ENCODE peak calls at places on chromosome 5, in five cellular contexts. P is adrenal gland, Y is AG04449, N is IMR-90, Z is right lobe of liver. V is an unnamed sample.

GRCh38 chr5:137192293-137192743 is 306.8 kb downstream of the SPOCK1 start:
- DNase-seq in N (peak; percentile 73), Y (no peak), Z (no peak), P (peak; percentile 71), V (no peak)

GRCh38 chr5:175457466-175457865 is 13.5 kb upstream of the DRD1 start:
- DNase-seq in Y (no peak), P (no peak), N (no peak), Z (no peak), V (no peak)

GRCh38 chr5:73376618-73377170 is 71.9 kb downstream of the FOXD1 start:
- DNase-seq in N (peak; percentile 83), Z (no peak), P (no peak), Y (no peak), V (peak; percentile 68)

GRCh38 chr5:71882826-71883744 is 164.0 kb downstream of the CARTPT start:
- DNase-seq in P (peak; percentile 56), Z (no peak), N (peak; percentile 28), Y (no peak), V (no peak)

GRCh38 chr5:110027527-110028322 is 338.0 kb downstream of the MAN2A1 start:
- DNase-seq in N (no peak), P (no peak), Z (no peak), Y (no peak), V (peak; percentile 51)

GRCh38 chr5:362189-362588 is 40.7 kb downstream of the AHRR start:
- DNase-seq in N (no peak), P (peak; percentile 10), Y (no peak), Z (no peak), V (no peak)

GRCh38 chr5:59264013-59264412 is 629.5 kb downstream of the PDE4D start:
- DNase-seq in N (no peak), P (no peak), Y (no peak), Z (no peak), V (no peak)

GRCh38 chr5:119417891-119418781 is 34.2 kb upstream of the HSD17B4 start:
- DNase-seq in Y (peak; percentile 85), Z (no peak), N (peak; percentile 76), P (no peak), V (peak; percentile 83)

GRCh38 chr5:132840896-132841818 is 10.7 kb upstream of the SHROOM1 start:
- DNase-seq in N (peak; percentile 34), P (no peak), Y (no peak), Z (no peak), V (peak; percentile 35)

GRCh38 chr5:162067651-162068411 is at the start of gene GABRG2:
- DNase-seq in N (no peak), P (no peak), Y (no peak), Z (no peak), V (no peak)

GRCh38 chr5:173341911-173342535 is 13.8 kb upstream of the STC2 start:
- DNase-seq in N (no peak), Y (no peak), Z (no peak), P (no peak), V (no peak)

GRCh38 chr5:32272746-32273145 is 40.0 kb downstream of the MTMR12 start:
- DNase-seq in N (no peak), Z (no peak), P (peak; percentile 17), Y (no peak), V (no peak)

GRCh38 chr5:141182248-141182647 is at the start of gene PCDHB16:
- DNase-seq in Z (no peak), Y (no peak), N (peak; percentile 32), P (peak; percentile 66), V (peak; percentile 4)

GRCh38 chr5:71576241-71576640 is 10.9 kb upstream of the MCCC2 start:
- DNase-seq in N (peak; percentile 31), P (no peak), Y (no peak), Z (no peak), V (no peak)

GRCh38 chr5:179923422-179923821 is 15.7 kb upstream of the TBC1D9B start:
- DNase-seq in P (no peak), Y (no peak), N (no peak), Z (no peak), V (no peak)

GRCh38 chr5:1933364-1934055 is 50.8 kb upstream of the IRX4 start:
- DNase-seq in N (no peak), P (no peak), Z (peak; percentile 33), Y (no peak), V (no peak)

GRCh38 chr5:78995521-78995920 is 10.4 kb upstream of the ARSB start:
- DNase-seq in Z (no peak), P (no peak), Y (no peak), N (no peak), V (no peak)

GRCh38 chr5:5432020-5432707 is 9.7 kb downstream of the ICE1 start:
- DNase-seq in N (peak; percentile 75), Y (no peak), Z (no peak), P (no peak), V (peak; percentile 75)

GRCh38 chr5:67381240-67381875 is 184.8 kb upstream of the CD180 start:
- DNase-seq in P (no peak), Z (no peak), Y (no peak), N (no peak), V (no peak)

GRCh38 chr5:420632-421286 is 22.2 kb upstream of the EXOC3 start:
- DNase-seq in P (no peak), Z (no peak), N (no peak), Y (no peak), V (no peak)

GRCh38 chr5:167786871-167787568 is 504.4 kb upstream of the WWC1 start:
- DNase-seq in N (peak; percentile 21), P (no peak), Z (no peak), Y (no peak), V (no peak)

GRCh38 chr5:6702633-6703032 is 10.6 kb upstream of the TENT4A start:
- DNase-seq in N (no peak), Y (no peak), P (peak; percentile 45), Z (no peak), V (no peak)

GRCh38 chr5:6705959-6706358 is 7.3 kb upstream of the TENT4A start:
- DNase-seq in N (no peak), P (peak; percentile 45), Y (no peak), Z (no peak), V (no peak)

GRCh38 chr5:6703791-6704190 is 9.4 kb upstream of the TENT4A start:
- DNase-seq in P (no peak), Y (no peak), N (peak; percentile 63), Z (no peak), V (peak; percentile 54)

GRCh38 chr5:6704361-6704851 is 8.8 kb upstream of the TENT4A start:
- DNase-seq in Y (peak; percentile 77), N (peak; percentile 92), P (peak; percentile 94), Z (no peak), V (peak; percentile 94)

DNA sequence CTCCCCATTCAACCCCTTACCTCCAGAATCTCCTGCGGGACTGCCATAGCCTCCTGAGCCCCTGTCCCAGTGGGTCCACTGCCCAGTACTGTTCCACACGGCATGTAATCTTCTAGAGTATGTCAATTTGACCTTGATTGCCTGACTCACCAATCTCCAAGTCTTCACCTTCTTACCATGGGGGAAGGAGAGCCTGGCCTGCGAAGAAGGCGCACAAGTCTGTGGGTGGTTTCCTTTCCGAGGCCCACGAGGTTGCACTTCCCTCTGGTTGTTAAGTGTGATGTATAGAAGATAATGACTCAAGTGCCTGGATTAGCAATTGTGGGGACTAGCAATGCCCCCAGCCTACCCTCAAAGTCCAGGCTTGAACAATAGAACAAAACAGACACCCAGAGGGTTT is 8.1 kb upstream of the TENT4A start:
- DNase-seq in Y (no peak), Z (no peak), N (no peak), P (peak; percentile 46), V (no peak)
- H3K4me3 ChIP-seq in Y (no peak overlapping the region), Z (no peak overlapping the region), N (no peak overlapping the region), P (no peak overlapping the region), V (no peak overlapping the region)

DNA sequence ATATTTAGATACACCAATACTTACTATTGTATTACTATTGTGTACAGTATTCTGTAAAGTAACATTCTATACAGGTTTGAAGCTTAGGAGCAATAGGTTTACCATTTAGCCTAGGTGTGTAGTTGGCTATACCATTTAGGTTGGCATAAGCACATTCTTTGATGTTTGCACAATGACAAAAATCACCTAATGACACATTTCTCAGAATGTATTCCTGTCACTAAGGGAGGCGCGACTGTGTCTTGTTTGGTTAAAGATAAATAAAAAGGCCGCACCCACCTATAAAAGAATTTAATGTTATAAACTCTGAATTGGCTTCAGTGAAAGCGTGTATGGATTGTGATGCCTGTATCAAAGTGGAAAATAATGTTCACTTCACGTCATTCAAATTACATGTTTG is 1815.4 kb upstream of the CDH6 start:
- DNase-seq in N (no peak), Z (no peak), Y (no peak), P (no peak), V (no peak)
- TF ChIP-seq CTCF in N (no peak), Z (no peak), Y (no peak), P (no peak), V (no peak)

GRCh38 chr5:40406426-40407211 is 273.1 kb upstream of the PTGER4 start:
- DNase-seq in Y (no peak), P (no peak), N (no peak), Z (no peak), V (no peak)

GRCh38 chr5:40409600-40409999 is 270.1 kb upstream of the PTGER4 start:
- DNase-seq in Y (no peak), Z (peak; percentile 49), N (no peak), P (no peak), V (no peak)

GRCh38 chr5:40413747-40414146 is 266.0 kb upstream of the PTGER4 start:
- DNase-seq in Y (peak; percentile 26), N (peak; percentile 61), P (no peak), Z (no peak), V (peak; percentile 78)

GRCh38 chr5:40410939-40411635 is 268.6 kb upstream of the PTGER4 start:
- DNase-seq in Y (no peak), P (no peak), Z (no peak), N (peak; percentile 60), V (peak; percentile 87)

GRCh38 chr5:40410231-40410861 is 269.4 kb upstream of the PTGER4 start:
- DNase-seq in Y (no peak), N (peak; percentile 49), Z (no peak), P (no peak), V (peak; percentile 93)
- H3K4me3 ChIP-seq in Y (no peak overlapping the region), N (no peak overlapping the region), Z (no peak overlapping the region), P (no peak overlapping the region), V (no peak overlapping the region)

GRCh38 chr5:122599000-122599399 is 175.9 kb upstream of the SNX2 start:
- DNase-seq in Z (no peak), Y (no peak), P (no peak), N (no peak), V (no peak)

GRCh38 chr5:122602700-122603099 is 172.2 kb upstream of the SNX2 start:
- DNase-seq in N (no peak), Y (no peak), P (no peak), Z (no peak), V (peak; percentile 42)

GRCh38 chr5:122605236-122605635 is 169.6 kb upstream of the SNX2 start:
- DNase-seq in N (no peak), Y (no peak), P (no peak), Z (no peak), V (no peak)

GRCh38 chr5:122600924-122601323 is 174.0 kb upstream of the SNX2 start:
- DNase-seq in Z (no peak), Y (no peak), N (no peak), P (no peak), V (no peak)
- TF ChIP-seq CTCF in Z (no peak), Y (no peak), N (no peak), P (no peak), V (no peak)

V was measured in choroid plexus epithelial cell.